ENCODE peak calls at places on chromosomes 6 and 20, in four cellular contexts. Q, T, E and Y are unnamed samples.

GRCh38 chr20:57953638-57954037 is 243.8 kb upstream of the PMEPA1 start:
- DNase-seq in Q (no peak), T (no peak), E (no peak), Y (no peak)

GRCh38 chr6:154991207-154991606 is 3.9 kb upstream of the TIAM2 start:
- DNase-seq in Q (no peak), T (no peak), E (no peak), Y (no peak)

GRCh38 chr20:36629719-36630340 is 16.2 kb downstream of the SLA2 start:
- DNase-seq in Q (no peak), T (no peak), E (no peak), Y (peak)

GRCh38 chr6:85015396-85015990 is 251.1 kb upstream of the TBX18 start:
- DNase-seq in Q (peak), T (no peak), E (peak), Y (no peak)

GRCh38 chr6:31727034-31727716 is 1.9 kb downstream of the DDAH2 start:
- DNase-seq in Q (no peak), T (no peak), E (no peak), Y (no peak)

GRCh38 chr20:49646126-49646525 is 67.6 kb downstream of the B4GALT5 start:
- DNase-seq in Q (no peak), T (peak), E (peak), Y (no peak)

GRCh38 chr6:27864906-27865883 is 47.0 kb downstream of the OR2B2 start:
- DNase-seq in Q (peak), T (peak), E (peak), Y (peak)

GRCh38 chr6:150230877-150231428 is 88.1 kb downstream of the PPP1R14C start:
- DNase-seq in Q (no peak), T (no peak), E (no peak), Y (no peak)

GRCh38 chr20:57290178-57290484 is 23.7 kb upstream of the BMP7 start:
- DNase-seq in Q (no peak), T (no peak), E (no peak), Y (no peak)